ENCODE peak calls at places on chromosomes 6 and 20, in six cellular contexts. A is germinal center; T is skeletal muscle cell; U is AG09309; E is NCI-H2171; V is activated T-cell treated with anti-CD3 and anti-CD28 coated beads, Interleukin-2, amount 50 U/mL, for 72 hours. S is an unnamed sample.

GRCh38 chr6:148915889-148916288 is 169.1 kb downstream of the UST start:
- DNase-seq in V (no peak), A (no peak), E (no peak), T (no peak), U (no peak), S (no peak)

GRCh38 chr6:160039441-160039840 is 70.6 kb downstream of the IGF2R start:
- DNase-seq in U (no peak), A (no peak), T (no peak), E (no peak), V (no peak), S (no peak)

GRCh38 chr6:6654599-6655575 is 66.4 kb downstream of the LY86 start:
- DNase-seq in T (no peak), V (peak), U (no peak), A (no peak), E (no peak), S (no peak)

GRCh38 chr20:56422131-56422823 is 10.2 kb downstream of the CASS4 start:
- DNase-seq in E (no peak), A (no peak), T (peak), V (no peak), U (peak), S (no peak)

GRCh38 chr6:164150221-164150620 is 735.7 kb downstream of the QKI start:
- DNase-seq in T (no peak), V (no peak), E (no peak), A (no peak), U (no peak), S (no peak)

GRCh38 chr20:1945660-1946059 is 48.2 kb downstream of the PDYN start:
- DNase-seq in U (no peak), V (no peak), T (no peak), E (no peak), A (no peak), S (no peak)

GRCh38 chr6:82022614-82023102 is 224.9 kb downstream of the IBTK start:
- DNase-seq in U (no peak), T (peak), V (no peak), A (no peak), E (no peak), S (no peak)

GRCh38 chr6:36929152-36929551 is 25.4 kb upstream of the PI16 start:
- DNase-seq in A (no peak), V (no peak), U (no peak), T (no peak), E (no peak), S (no peak)

GRCh38 chr6:89483111-89483720 is 50.3 kb downstream of the ANKRD6 start:
- DNase-seq in U (no peak), E (no peak), A (no peak), T (no peak), V (no peak), S (no peak)

GRCh38 chr6:151276112-151276745 is 36.5 kb downstream of the AKAP12 start:
- DNase-seq in A (no peak), U (peak), T (peak), V (no peak), E (no peak), S (no peak)

GRCh38 chr6:6277418-6277817 is 43.0 kb downstream of the F13A1 start:
- DNase-seq in U (peak), V (no peak), E (no peak), T (peak), A (no peak), S (no peak)

GRCh38 chr6:139296927-139297326 is 5.1 kb upstream of the TXLNB start:
- DNase-seq in V (no peak), T (peak), A (no peak), E (no peak), U (no peak), S (no peak)

GRCh38 chr6:19297880-19298279 is 539.3 kb upstream of the ID4 start:
- DNase-seq in T (no peak), U (no peak), A (no peak), E (peak), V (no peak), S (no peak)

GRCh38 chr20:278607-279571 is 11.7 kb downstream of the C20orf96 start:
- DNase-seq in T (no peak), V (no peak), A (no peak), E (no peak), U (no peak), S (no peak)

GRCh38 chr6:149130093-149130872 is 187.2 kb upstream of the TAB2 start:
- DNase-seq in E (no peak), A (no peak), T (no peak), U (no peak), V (no peak), S (no peak)

GRCh38 chr6:53112404-53112803 is 36.2 kb downstream of the GCM1 start:
- DNase-seq in T (no peak), V (no peak), E (no peak), U (no peak), A (no peak), S (no peak)

GRCh38 chr20:58141971-58142842 is 86.2 kb downstream of the ANKRD60 start:
- DNase-seq in V (no peak), E (no peak), A (no peak), U (no peak), T (no peak), S (peak)

GRCh38 chr6:147382945-147383554 is 125.4 kb upstream of the SAMD5 start:
- DNase-seq in U (no peak), E (no peak), T (no peak), V (no peak), A (no peak), S (no peak)

GRCh38 chr6:93293399-93294271 is 125.7 kb downstream of the EPHA7 start:
- DNase-seq in U (no peak), A (no peak), E (no peak), V (no peak), T (no peak), S (no peak)

GRCh38 chr20:45993197-45993951 is 15.3 kb upstream of the MMP9 start:
- DNase-seq in T (peak), A (no peak), U (no peak), E (no peak), V (no peak), S (no peak)

GRCh38 chr6:27129095-27129815 is 118.2 kb upstream of the PRSS16 start:
- DNase-seq in U (no peak), A (no peak), E (no peak), T (no peak), V (no peak), S (no peak)